ENCODE peak calls at places on chromosome 18, in four cellular contexts. One of them, this sample, is unnamed.

GRCh38 chr18:3037423-3037915 is 24.5 kb upstream of the LPIN2 start:
- DNase-seq in K562: peak; percentile 82
- DNase-seq in mucosa of descending colon: no peak
- DNase-seq in kidney: no peak
- DNase-seq in this sample: no peak

GRCh38 chr18:59140287-59140885 is 702 bp downstream of the SEC11C start:
- DNase-seq in K562: peak; percentile 17
- DNase-seq in mucosa of descending colon: no peak
- DNase-seq in kidney: no peak
- DNase-seq in this sample: no peak

GRCh38 chr18:65752625-65753325 is 2.0 kb downstream of the CDH7 start:
- DNase-seq in K562: no peak
- DNase-seq in mucosa of descending colon: no peak
- DNase-seq in kidney: no peak
- DNase-seq in this sample: no peak

GRCh38 chr18:23560186-23560585 is 26.1 kb downstream of the NPC1 start:
- DNase-seq in K562: no peak
- DNase-seq in mucosa of descending colon: no peak
- DNase-seq in kidney: no peak
- DNase-seq in this sample: no peak

GRCh38 chr18:13175754-13176210 is 42.8 kb upstream of the LDLRAD4 start:
- DNase-seq in K562: no peak
- DNase-seq in mucosa of descending colon: no peak
- DNase-seq in kidney: no peak
- DNase-seq in this sample: no peak

GRCh38 chr18:70463085-70463484 is 174.2 kb downstream of the SOCS6 start:
- DNase-seq in K562: no peak
- DNase-seq in mucosa of descending colon: no peak
- DNase-seq in kidney: no peak
- DNase-seq in this sample: no peak

GRCh38 chr18:13464432-13465125 is 246.0 kb downstream of the LDLRAD4 start:
- DNase-seq in K562: no peak
- DNase-seq in mucosa of descending colon: peak; percentile 63
- DNase-seq in kidney: no peak
- DNase-seq in this sample: no peak

GRCh38 chr18:7812431-7813063 is 245.4 kb downstream of the PTPRM start:
- DNase-seq in K562: no peak
- DNase-seq in mucosa of descending colon: no peak
- DNase-seq in kidney: no peak
- DNase-seq in this sample: no peak

DNA sequence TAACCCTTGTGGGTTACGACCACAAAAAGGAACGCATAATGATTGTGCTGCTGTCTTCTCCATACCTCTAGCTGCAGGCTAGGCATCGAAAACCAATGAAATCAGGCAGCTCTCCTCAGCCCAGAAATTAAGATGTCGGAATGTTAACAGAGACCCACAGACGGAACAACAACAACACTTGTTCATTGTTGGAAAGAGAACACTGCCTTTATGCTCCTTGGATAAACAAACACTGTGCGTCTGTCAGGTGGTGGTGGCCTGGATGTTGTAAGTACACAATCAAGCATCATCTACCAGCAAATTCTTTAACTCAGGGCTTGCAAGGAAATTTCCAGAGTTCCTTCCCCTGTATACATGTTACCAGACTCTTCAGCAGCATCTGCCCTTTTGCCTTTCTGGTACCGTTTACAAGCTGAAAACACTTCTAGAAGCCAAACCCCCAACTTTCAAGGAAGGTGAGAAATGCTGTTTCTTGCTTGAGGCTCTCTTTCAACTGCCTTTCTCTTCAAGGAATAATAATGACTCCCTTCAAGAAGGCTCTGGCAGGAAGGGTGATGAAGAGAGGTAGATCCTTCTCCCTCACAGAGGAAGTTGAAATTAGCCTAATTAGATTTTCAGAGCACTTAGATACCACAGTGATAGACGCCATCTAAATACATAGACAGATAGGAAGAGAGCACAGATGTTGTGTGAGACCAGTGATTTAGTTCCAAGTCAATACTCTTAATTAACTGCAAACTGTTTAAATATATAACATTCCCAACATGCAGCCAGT is 332.7 kb downstream of the ZNF521 start:
- DNase-seq in K562: no peak
- DNase-seq in mucosa of descending colon: no peak
- DNase-seq in kidney: no peak
- DNase-seq in this sample: no peak
- H3K4me3 ChIP-seq in K562: no peak overlapping the region
- H3K4me3 ChIP-seq in mucosa of descending colon: no peak overlapping the region
- H3K4me3 ChIP-seq in kidney: no peak overlapping the region
- H3K4me3 ChIP-seq in this sample: no peak overlapping the region

GRCh38 chr18:44325903-44326650 is 354.6 kb upstream of the SETBP1 start:
- DNase-seq in K562: peak; percentile 1
- DNase-seq in mucosa of descending colon: peak; percentile 46
- DNase-seq in kidney: no peak
- DNase-seq in this sample: no peak
- TF ChIP-seq CTCF in K562: no peak
- TF ChIP-seq CTCF in mucosa of descending colon: peak; percentile 16
- TF ChIP-seq CTCF in kidney: peak; percentile 54
- TF ChIP-seq CTCF in this sample: no peak

DNA sequence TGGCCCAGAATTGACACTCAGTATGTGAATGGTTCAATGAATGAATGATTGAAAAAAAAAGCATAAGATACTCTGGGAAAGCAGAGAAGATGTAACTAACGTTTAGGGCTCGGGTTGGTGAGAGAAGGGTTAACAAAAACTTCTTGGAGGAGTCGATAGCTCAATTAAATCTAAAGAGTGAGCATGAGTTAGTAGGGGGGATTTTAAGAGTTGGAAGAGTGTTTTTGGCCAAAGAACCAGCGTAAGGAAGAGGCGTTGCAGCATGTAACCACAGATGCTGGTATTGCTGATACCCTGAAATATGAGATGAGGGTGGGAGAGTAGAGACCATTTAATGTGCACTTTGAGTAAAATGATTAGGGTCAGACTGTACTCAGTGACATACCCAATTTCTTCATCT is 14.5 kb downstream of the ARHGAP28 start:
- DNase-seq in K562: no peak
- DNase-seq in mucosa of descending colon: no peak
- DNase-seq in kidney: no peak
- DNase-seq in this sample: no peak
- H3K4me1 ChIP-seq in K562: no peaks in the 10 kb centered on the region
- H3K4me1 ChIP-seq in mucosa of descending colon: no peaks in the 10 kb centered on the region
- H3K4me1 ChIP-seq in kidney: peaks cover 4% of the 10 kb centered on the region
- H3K4me1 ChIP-seq in this sample: no peaks in the 10 kb centered on the region

GRCh38 chr18:22346968-22347611 is 70.6 kb downstream of the CTAGE1 start:
- DNase-seq in K562: peak; percentile 32
- DNase-seq in mucosa of descending colon: peak; percentile 86
- DNase-seq in kidney: peak; percentile 88
- DNase-seq in this sample: peak; percentile 41
- H3K4me3 ChIP-seq in K562: no peak overlapping the region
- H3K4me3 ChIP-seq in mucosa of descending colon: no peak overlapping the region
- H3K4me3 ChIP-seq in kidney: no peak overlapping the region
- H3K4me3 ChIP-seq in this sample: peak overlapping the region; percentile 78

GRCh38 chr18:32768646-32769206 is 4.1 kb downstream of the KLHL14 start:
- DNase-seq in K562: no peak
- DNase-seq in mucosa of descending colon: no peak
- DNase-seq in kidney: no peak
- DNase-seq in this sample: no peak

GRCh38 chr18:32770181-32770650 is 2.6 kb downstream of the KLHL14 start:
- DNase-seq in K562: no peak
- DNase-seq in mucosa of descending colon: no peak
- DNase-seq in kidney: peak; percentile 85
- DNase-seq in this sample: no peak

GRCh38 chr18:32770651-32771168 is 2.1 kb downstream of the KLHL14 start:
- DNase-seq in K562: no peak
- DNase-seq in mucosa of descending colon: peak; percentile 27
- DNase-seq in kidney: peak; percentile 75
- DNase-seq in this sample: no peak

GRCh38 chr18:32771169-32771751 is 1.6 kb downstream of the KLHL14 start:
- DNase-seq in K562: no peak
- DNase-seq in mucosa of descending colon: peak; percentile 33
- DNase-seq in kidney: peak; percentile 78
- DNase-seq in this sample: no peak

GRCh38 chr18:32769242-32770180 is 3.3 kb downstream of the KLHL14 start:
- DNase-seq in K562: no peak
- DNase-seq in mucosa of descending colon: no peak
- DNase-seq in kidney: peak; percentile 80
- DNase-seq in this sample: no peak
- TF ChIP-seq CTCF in K562: no peak
- TF ChIP-seq CTCF in mucosa of descending colon: no peak
- TF ChIP-seq CTCF in kidney: no peak
- TF ChIP-seq CTCF in this sample: no peak

GRCh38 chr18:48948112-48949050 is 2.4 kb downstream of the SMAD7 start:
- DNase-seq in K562: peak; percentile 75
- DNase-seq in mucosa of descending colon: peak; percentile 76
- DNase-seq in kidney: peak; percentile 88
- DNase-seq in this sample: no peak
- H3K4me1 ChIP-seq in K562: peaks cover 45% of the 10 kb centered on the region
- H3K4me1 ChIP-seq in mucosa of descending colon: peaks cover 48% of the 10 kb centered on the region
- H3K4me1 ChIP-seq in kidney: peaks cover 36% of the 10 kb centered on the region
- H3K4me1 ChIP-seq in this sample: peaks cover 45% of the 10 kb centered on the region

DNA sequence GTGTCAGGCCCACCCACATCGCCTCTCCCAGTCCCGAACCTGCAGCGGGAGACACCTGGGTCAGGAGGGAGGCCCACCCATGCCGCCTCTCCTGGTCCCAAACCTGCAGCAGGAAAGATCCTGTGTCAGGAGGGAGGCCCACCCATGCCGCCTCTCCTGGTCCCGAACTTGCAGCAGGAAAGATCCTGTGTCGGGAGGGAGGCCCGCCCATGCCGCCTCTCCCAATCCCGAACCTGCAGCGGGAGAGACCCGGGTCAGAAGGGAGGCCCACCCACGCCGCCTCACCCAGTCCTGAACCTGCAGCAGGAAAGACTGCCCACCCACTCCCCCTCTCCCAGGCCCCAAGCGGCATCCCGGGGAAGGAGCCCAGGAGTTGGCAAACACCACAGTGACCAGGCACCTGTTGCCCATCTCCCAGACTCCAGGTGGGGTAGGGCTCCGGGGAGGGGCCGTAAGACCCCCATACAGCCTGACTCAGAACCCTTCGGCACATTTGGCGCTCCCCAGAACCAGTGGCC is 7.8 kb downstream of the SLC66A2 start:
- DNase-seq in K562: no peak
- DNase-seq in mucosa of descending colon: peak; percentile 52
- DNase-seq in kidney: peak; percentile 67
- DNase-seq in this sample: no peak
- H3K4me3 ChIP-seq in K562: no peak overlapping the region
- H3K4me3 ChIP-seq in mucosa of descending colon: no peak overlapping the region
- H3K4me3 ChIP-seq in kidney: no peak overlapping the region
- H3K4me3 ChIP-seq in this sample: no peak overlapping the region

DNA sequence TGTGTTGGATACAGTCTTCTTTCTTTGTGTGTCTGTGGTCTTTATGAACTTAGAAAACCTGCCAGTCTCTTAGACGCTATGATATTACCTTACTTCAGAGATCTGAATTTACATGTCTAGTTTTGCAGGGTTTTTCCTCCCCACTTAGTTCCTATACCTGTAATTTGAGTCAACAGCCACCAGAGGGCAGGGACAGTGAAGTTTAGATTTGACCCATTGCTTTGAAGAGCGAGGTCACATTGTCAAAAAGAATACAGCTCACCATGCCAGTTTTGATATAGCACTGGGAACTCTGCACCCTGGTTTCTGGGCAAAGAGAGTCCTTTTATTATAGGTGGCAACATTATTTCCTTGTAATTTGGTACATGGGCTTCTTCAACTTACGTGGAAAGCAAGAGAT is 102.3 kb downstream of the MAPK4 start:
- DNase-seq in K562: peak; percentile 23
- DNase-seq in mucosa of descending colon: no peak
- DNase-seq in kidney: no peak
- DNase-seq in this sample: no peak
- TF ChIP-seq CTCF in K562: peak; percentile 39
- TF ChIP-seq CTCF in mucosa of descending colon: no peak
- TF ChIP-seq CTCF in kidney: peak; percentile 16
- TF ChIP-seq CTCF in this sample: peak; percentile 18

GRCh38 chr18:9863282-9863681 is 22.5 kb upstream of the TXNDC2 start:
- DNase-seq in K562: no peak
- DNase-seq in mucosa of descending colon: no peak
- DNase-seq in kidney: no peak
- DNase-seq in this sample: no peak
- H3K4me1 ChIP-seq in K562: no peaks in the 10 kb centered on the region
- H3K4me1 ChIP-seq in mucosa of descending colon: no peaks in the 10 kb centered on the region
- H3K4me1 ChIP-seq in kidney: no peaks in the 10 kb centered on the region
- H3K4me1 ChIP-seq in this sample: no peaks in the 10 kb centered on the region

DNA sequence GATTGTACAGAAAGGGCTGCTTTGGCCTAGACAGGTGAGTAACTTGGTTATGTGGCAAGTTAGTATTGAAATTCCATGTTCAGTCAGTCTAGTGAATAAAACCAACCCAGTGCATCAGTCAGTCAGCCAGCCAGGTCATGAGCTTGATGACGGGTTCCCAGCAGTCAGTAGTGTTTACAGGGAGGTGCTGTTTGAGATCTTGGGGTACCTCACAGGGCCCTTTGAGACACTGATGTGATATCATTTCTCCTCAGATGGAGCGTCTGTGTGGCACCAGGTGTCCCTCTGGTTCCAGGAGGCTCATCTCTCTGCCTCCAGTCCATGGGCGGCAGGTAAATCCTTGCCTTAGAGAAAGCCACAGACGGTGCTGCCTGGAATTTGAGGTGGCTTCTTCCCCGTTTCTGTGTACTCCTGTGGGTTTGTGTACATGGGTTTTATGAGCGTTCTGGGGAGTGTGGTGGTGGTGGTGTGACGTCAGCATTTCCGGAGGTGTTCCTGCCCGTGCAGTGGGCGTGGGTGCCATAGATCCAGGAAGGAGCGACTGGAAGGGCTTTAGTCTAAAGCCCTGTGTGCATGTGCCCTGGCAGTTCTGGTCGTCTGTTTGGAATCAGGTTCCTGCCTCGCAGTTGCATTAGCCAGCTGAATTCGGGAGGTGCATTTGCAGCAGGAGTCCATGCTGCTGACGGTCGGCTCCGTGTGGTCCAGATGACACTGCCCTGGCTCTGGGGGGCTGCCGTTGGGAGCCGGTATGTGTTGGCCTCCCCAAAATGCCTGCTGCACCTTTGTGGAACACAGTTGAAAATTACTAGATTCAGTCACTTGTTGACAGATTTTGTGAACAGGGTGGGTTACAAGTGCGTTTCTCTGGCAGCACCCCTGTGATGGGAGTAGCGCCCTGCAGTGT is 2.1 kb downstream of the CTDP1 start:
- DNase-seq in K562: no peak
- DNase-seq in mucosa of descending colon: peak; percentile 84
- DNase-seq in kidney: no peak
- DNase-seq in this sample: no peak
- H3K4me3 ChIP-seq in K562: peak overlapping the region; percentile 74
- H3K4me3 ChIP-seq in mucosa of descending colon: no peak overlapping the region
- H3K4me3 ChIP-seq in kidney: peak overlapping the region; percentile 19
- H3K4me3 ChIP-seq in this sample: no peak overlapping the region